ENCODE peak calls at places on chromosomes 6 and 20, in eight cellular contexts. One of them, this sample, is unnamed.

GRCh38 chr20:13665709-13666108 is 27.0 kb upstream of the TASP1 start:
- DNase-seq in lower leg skin: no peak
- DNase-seq in body of pancreas: no peak
- DNase-seq in nephron progenitor cell: no peak
- DNase-seq in transverse colon: no peak
- DNase-seq in fibroblast of lung: no peak
- DNase-seq in fibroblast of mammary gland: no peak
- DNase-seq in GM13977: no peak
- DNase-seq in this sample: no peak

GRCh38 chr20:53660947-53661381 is 67.3 kb upstream of the ZNF217 start:
- DNase-seq in fibroblast of lung: no peak
- DNase-seq in fibroblast of mammary gland: peak
- DNase-seq in lower leg skin: no peak
- DNase-seq in transverse colon: no peak
- DNase-seq in body of pancreas: no peak
- DNase-seq in GM13977: peak
- DNase-seq in nephron progenitor cell: no peak
- DNase-seq in this sample: peak

GRCh38 chr6:98880486-98880885 is 46.1 kb downstream of the POU3F2 start:
- DNase-seq in GM13977: peak
- DNase-seq in fibroblast of lung: no peak
- DNase-seq in transverse colon: no peak
- DNase-seq in lower leg skin: no peak
- DNase-seq in body of pancreas: no peak
- DNase-seq in fibroblast of mammary gland: no peak
- DNase-seq in nephron progenitor cell: no peak
- DNase-seq in this sample: no peak

GRCh38 chr6:46888578-46888977 is 33.2 kb downstream of the ADGRF5 start:
- DNase-seq in body of pancreas: no peak
- DNase-seq in fibroblast of lung: peak
- DNase-seq in nephron progenitor cell: no peak
- DNase-seq in lower leg skin: no peak
- DNase-seq in transverse colon: no peak
- DNase-seq in fibroblast of mammary gland: no peak
- DNase-seq in GM13977: no peak
- DNase-seq in this sample: no peak

GRCh38 chr6:167907837-167908681 is 81.3 kb downstream of the AFDN start:
- DNase-seq in GM13977: no peak
- DNase-seq in lower leg skin: no peak
- DNase-seq in nephron progenitor cell: no peak
- DNase-seq in fibroblast of mammary gland: peak
- DNase-seq in body of pancreas: no peak
- DNase-seq in fibroblast of lung: peak
- DNase-seq in transverse colon: peak
- DNase-seq in this sample: peak

GRCh38 chr6:41199427-41200246 is 1.3 kb downstream of the TREML2 start:
- DNase-seq in lower leg skin: no peak
- DNase-seq in transverse colon: no peak
- DNase-seq in fibroblast of lung: no peak
- DNase-seq in fibroblast of mammary gland: no peak
- DNase-seq in body of pancreas: no peak
- DNase-seq in GM13977: peak
- DNase-seq in nephron progenitor cell: no peak
- DNase-seq in this sample: no peak

GRCh38 chr6:66568271-66568670 is 861.2 kb upstream of the EYS start:
- DNase-seq in body of pancreas: no peak
- DNase-seq in transverse colon: no peak
- DNase-seq in lower leg skin: no peak
- DNase-seq in fibroblast of lung: no peak
- DNase-seq in GM13977: no peak
- DNase-seq in fibroblast of mammary gland: no peak
- DNase-seq in nephron progenitor cell: no peak
- DNase-seq in this sample: no peak

GRCh38 chr20:7520361-7520760 is 419.9 kb downstream of the HAO1 start:
- DNase-seq in lower leg skin: no peak
- DNase-seq in GM13977: no peak
- DNase-seq in fibroblast of mammary gland: no peak
- DNase-seq in fibroblast of lung: no peak
- DNase-seq in body of pancreas: no peak
- DNase-seq in nephron progenitor cell: no peak
- DNase-seq in transverse colon: no peak
- DNase-seq in this sample: no peak

GRCh38 chr6:1311400-1312192 is at the start of gene FOXQ1:
- DNase-seq in nephron progenitor cell: peak
- DNase-seq in fibroblast of lung: peak
- DNase-seq in body of pancreas: peak
- DNase-seq in transverse colon: peak
- DNase-seq in GM13977: peak
- DNase-seq in fibroblast of mammary gland: no peak
- DNase-seq in lower leg skin: peak
- DNase-seq in this sample: no peak

GRCh38 chr6:70134542-70134941 is 168.3 kb downstream of the COL9A1 start:
- DNase-seq in nephron progenitor cell: no peak
- DNase-seq in fibroblast of mammary gland: no peak
- DNase-seq in fibroblast of lung: no peak
- DNase-seq in transverse colon: no peak
- DNase-seq in GM13977: no peak
- DNase-seq in lower leg skin: no peak
- DNase-seq in body of pancreas: no peak
- DNase-seq in this sample: no peak

GRCh38 chr20:14142171-14142570 is 146.9 kb downstream of the MACROD2 start:
- DNase-seq in GM13977: no peak
- DNase-seq in fibroblast of mammary gland: peak
- DNase-seq in transverse colon: peak
- DNase-seq in lower leg skin: peak
- DNase-seq in nephron progenitor cell: peak
- DNase-seq in fibroblast of lung: peak
- DNase-seq in body of pancreas: peak
- DNase-seq in this sample: peak

GRCh38 chr6:170438402-170438753 is 114.7 kb downstream of the PSMB1 start:
- DNase-seq in GM13977: peak
- DNase-seq in lower leg skin: peak
- DNase-seq in nephron progenitor cell: peak
- DNase-seq in fibroblast of mammary gland: peak
- DNase-seq in transverse colon: peak
- DNase-seq in fibroblast of lung: peak
- DNase-seq in body of pancreas: peak
- DNase-seq in this sample: peak

GRCh38 chr6:33317418-33317667 is 201 bp downstream of the ZBTB22 start:
- DNase-seq in lower leg skin: no peak
- DNase-seq in nephron progenitor cell: peak
- DNase-seq in transverse colon: no peak
- DNase-seq in fibroblast of lung: no peak
- DNase-seq in fibroblast of mammary gland: no peak
- DNase-seq in body of pancreas: no peak
- DNase-seq in GM13977: no peak
- DNase-seq in this sample: no peak

GRCh38 chr6:30707281-30707850 is 9.7 kb downstream of the MDC1 start:
- DNase-seq in lower leg skin: no peak
- DNase-seq in fibroblast of mammary gland: no peak
- DNase-seq in GM13977: no peak
- DNase-seq in fibroblast of lung: no peak
- DNase-seq in nephron progenitor cell: no peak
- DNase-seq in body of pancreas: no peak
- DNase-seq in transverse colon: no peak
- DNase-seq in this sample: no peak

GRCh38 chr6:108247965-108248536 is 12.8 kb downstream of the SNX3 start:
- DNase-seq in transverse colon: no peak
- DNase-seq in lower leg skin: no peak
- DNase-seq in GM13977: no peak
- DNase-seq in fibroblast of lung: no peak
- DNase-seq in fibroblast of mammary gland: no peak
- DNase-seq in body of pancreas: no peak
- DNase-seq in nephron progenitor cell: no peak
- DNase-seq in this sample: no peak

GRCh38 chr6:159002432-159003160 is 2.6 kb upstream of the RSPH3 start:
- DNase-seq in GM13977: no peak
- DNase-seq in fibroblast of mammary gland: peak
- DNase-seq in lower leg skin: no peak
- DNase-seq in body of pancreas: no peak
- DNase-seq in transverse colon: no peak
- DNase-seq in nephron progenitor cell: no peak
- DNase-seq in fibroblast of lung: peak
- DNase-seq in this sample: peak

GRCh38 chr20:12040261-12040660 is 122.6 kb downstream of the BTBD3 start:
- DNase-seq in fibroblast of lung: no peak
- DNase-seq in body of pancreas: no peak
- DNase-seq in GM13977: no peak
- DNase-seq in nephron progenitor cell: no peak
- DNase-seq in lower leg skin: no peak
- DNase-seq in transverse colon: no peak
- DNase-seq in fibroblast of mammary gland: no peak
- DNase-seq in this sample: no peak

GRCh38 chr6:36120539-36120938 is 9.8 kb upstream of the MAPK13 start:
- DNase-seq in GM13977: no peak
- DNase-seq in lower leg skin: no peak
- DNase-seq in fibroblast of lung: no peak
- DNase-seq in transverse colon: peak
- DNase-seq in fibroblast of mammary gland: no peak
- DNase-seq in nephron progenitor cell: no peak
- DNase-seq in body of pancreas: no peak
- DNase-seq in this sample: no peak

GRCh38 chr6:12022903-12023522 is 10.9 kb downstream of the HIVEP1 start:
- DNase-seq in fibroblast of lung: no peak
- DNase-seq in lower leg skin: no peak
- DNase-seq in fibroblast of mammary gland: no peak
- DNase-seq in GM13977: no peak
- DNase-seq in nephron progenitor cell: no peak
- DNase-seq in transverse colon: no peak
- DNase-seq in body of pancreas: no peak
- DNase-seq in this sample: no peak

GRCh38 chr20:31861346-31862156 is 8.8 kb downstream of the DUSP15 start:
- DNase-seq in lower leg skin: no peak
- DNase-seq in transverse colon: peak
- DNase-seq in body of pancreas: peak
- DNase-seq in fibroblast of mammary gland: no peak
- DNase-seq in GM13977: peak
- DNase-seq in nephron progenitor cell: peak
- DNase-seq in fibroblast of lung: peak
- DNase-seq in this sample: peak

GRCh38 chr20:10172998-10173655 is 45.5 kb upstream of the SNAP25 start:
- DNase-seq in GM13977: no peak
- DNase-seq in transverse colon: no peak
- DNase-seq in lower leg skin: no peak
- DNase-seq in body of pancreas: no peak
- DNase-seq in fibroblast of lung: no peak
- DNase-seq in fibroblast of mammary gland: no peak
- DNase-seq in nephron progenitor cell: no peak
- DNase-seq in this sample: no peak

GRCh38 chr6:143264996-143265734 is 185.3 kb downstream of the ADAT2 start:
- DNase-seq in GM13977: no peak
- DNase-seq in body of pancreas: no peak
- DNase-seq in fibroblast of lung: no peak
- DNase-seq in fibroblast of mammary gland: no peak
- DNase-seq in transverse colon: no peak
- DNase-seq in lower leg skin: no peak
- DNase-seq in nephron progenitor cell: no peak
- DNase-seq in this sample: no peak
- TF ChIP-seq CTCF in GM13977: no peak
- TF ChIP-seq CTCF in body of pancreas: no peak
- TF ChIP-seq CTCF in fibroblast of lung: no peak
- TF ChIP-seq CTCF in fibroblast of mammary gland: no peak
- TF ChIP-seq CTCF in transverse colon: no peak
- TF ChIP-seq CTCF in lower leg skin: no peak
- TF ChIP-seq CTCF in nephron progenitor cell: no peak
- TF ChIP-seq CTCF in this sample: no peak

GRCh38 chr6:3285732-3286131 is 27.0 kb downstream of the PSMG4 start:
- DNase-seq in fibroblast of lung: no peak
- DNase-seq in GM13977: no peak
- DNase-seq in lower leg skin: no peak
- DNase-seq in fibroblast of mammary gland: no peak
- DNase-seq in nephron progenitor cell: no peak
- DNase-seq in body of pancreas: no peak
- DNase-seq in transverse colon: no peak
- DNase-seq in this sample: no peak

GRCh38 chr6:3283641-3284435 is 25.1 kb downstream of the PSMG4 start:
- DNase-seq in transverse colon: no peak
- DNase-seq in fibroblast of mammary gland: no peak
- DNase-seq in lower leg skin: no peak
- DNase-seq in body of pancreas: no peak
- DNase-seq in nephron progenitor cell: no peak
- DNase-seq in fibroblast of lung: no peak
- DNase-seq in GM13977: no peak
- DNase-seq in this sample: no peak

GRCh38 chr6:3285049-3285639 is 26.4 kb downstream of the PSMG4 start:
- DNase-seq in fibroblast of mammary gland: no peak
- DNase-seq in fibroblast of lung: no peak
- DNase-seq in lower leg skin: no peak
- DNase-seq in GM13977: no peak
- DNase-seq in nephron progenitor cell: no peak
- DNase-seq in transverse colon: no peak
- DNase-seq in body of pancreas: no peak
- DNase-seq in this sample: no peak

GRCh38 chr6:3283241-3283640 is 24.5 kb downstream of the PSMG4 start:
- DNase-seq in transverse colon: no peak
- DNase-seq in fibroblast of mammary gland: no peak
- DNase-seq in GM13977: no peak
- DNase-seq in fibroblast of lung: no peak
- DNase-seq in nephron progenitor cell: no peak
- DNase-seq in lower leg skin: no peak
- DNase-seq in body of pancreas: no peak
- DNase-seq in this sample: no peak

GRCh38 chr6:3284436-3284876 is 25.7 kb downstream of the PSMG4 start:
- DNase-seq in transverse colon: no peak
- DNase-seq in body of pancreas: no peak
- DNase-seq in GM13977: no peak
- DNase-seq in nephron progenitor cell: no peak
- DNase-seq in fibroblast of mammary gland: no peak
- DNase-seq in fibroblast of lung: no peak
- DNase-seq in lower leg skin: no peak
- DNase-seq in this sample: no peak
- TF ChIP-seq CTCF in transverse colon: no peak
- TF ChIP-seq CTCF in body of pancreas: no peak
- TF ChIP-seq CTCF in GM13977: no peak
- TF ChIP-seq CTCF in nephron progenitor cell: no peak
- TF ChIP-seq CTCF in fibroblast of mammary gland: no peak
- TF ChIP-seq CTCF in fibroblast of lung: no peak
- TF ChIP-seq CTCF in lower leg skin: no peak
- TF ChIP-seq CTCF in this sample: no peak

DNA sequence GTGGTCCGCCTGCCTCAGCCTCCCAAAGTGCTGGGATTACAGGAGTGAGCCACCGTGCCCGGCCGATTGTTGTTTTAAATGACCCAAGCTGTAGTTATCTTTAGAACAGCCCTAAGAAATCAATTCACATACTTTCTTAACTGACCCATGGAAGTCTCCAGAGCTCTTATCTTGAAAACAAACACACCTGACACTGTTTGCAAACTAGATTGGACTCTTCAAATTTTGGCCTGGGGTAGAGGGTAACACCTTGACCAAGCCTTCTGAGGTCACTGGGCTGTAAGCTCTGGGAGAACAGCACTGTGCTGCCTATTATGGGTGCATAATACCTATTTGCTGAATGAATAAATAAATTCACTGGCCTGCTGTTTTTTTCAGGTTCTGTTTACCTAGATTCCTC is 190.6 kb downstream of the AIG1 start:
- DNase-seq in body of pancreas: no peak
- DNase-seq in lower leg skin: no peak
- DNase-seq in fibroblast of lung: no peak
- DNase-seq in GM13977: no peak
- DNase-seq in transverse colon: no peak
- DNase-seq in nephron progenitor cell: no peak
- DNase-seq in fibroblast of mammary gland: no peak
- DNase-seq in this sample: no peak
- TF ChIP-seq CTCF in body of pancreas: no peak
- TF ChIP-seq CTCF in lower leg skin: no peak
- TF ChIP-seq CTCF in fibroblast of lung: no peak
- TF ChIP-seq CTCF in GM13977: no peak
- TF ChIP-seq CTCF in transverse colon: no peak
- TF ChIP-seq CTCF in nephron progenitor cell: no peak
- TF ChIP-seq CTCF in fibroblast of mammary gland: no peak
- TF ChIP-seq CTCF in this sample: no peak

GRCh38 chr6:153790881-153791473 is 248.1 kb upstream of the OPRM1 start:
- DNase-seq in nephron progenitor cell: no peak
- DNase-seq in fibroblast of mammary gland: peak
- DNase-seq in body of pancreas: no peak
- DNase-seq in transverse colon: no peak
- DNase-seq in lower leg skin: peak
- DNase-seq in GM13977: no peak
- DNase-seq in fibroblast of lung: peak
- DNase-seq in this sample: no peak
- TF ChIP-seq CTCF in nephron progenitor cell: peak
- TF ChIP-seq CTCF in fibroblast of mammary gland: peak
- TF ChIP-seq CTCF in body of pancreas: no peak
- TF ChIP-seq CTCF in transverse colon: no peak
- TF ChIP-seq CTCF in lower leg skin: no peak
- TF ChIP-seq CTCF in GM13977: peak
- TF ChIP-seq CTCF in fibroblast of lung: no peak
- TF ChIP-seq CTCF in this sample: no peak

This sample was measured in AG10803.